ENCODE peak calls at places on chromosomes 2 and 18, in seven cellular contexts. One of them, this sample, is unnamed. For H3K4me1 and H3K9me3, the result is how much of the 10 kb centered on the place peaks cover.

GRCh38 chr2:237538901-237539300 is 27.5 kb upstream of the PRLH start:
- DNase-seq in endothelial cell of umbilical vein: no peak
- DNase-seq in K562: no peak
- DNase-seq in IMR-90: no peak
- DNase-seq in transverse colon: no peak
- DNase-seq in A549: no peak
- DNase-seq in body of pancreas: no peak
- DNase-seq in this sample: no peak

GRCh38 chr2:240811346-240812300 is 8.4 kb downstream of the KIF1A start:
- DNase-seq in endothelial cell of umbilical vein: no peak
- DNase-seq in K562: no peak
- DNase-seq in IMR-90: no peak
- DNase-seq in transverse colon: peak
- DNase-seq in A549: no peak
- DNase-seq in body of pancreas: no peak
- DNase-seq in this sample: peak

GRCh38 chr2:195575879-195576391 is 81.1 kb upstream of the SLC39A10 start:
- DNase-seq in endothelial cell of umbilical vein: peak
- DNase-seq in K562: no peak
- DNase-seq in IMR-90: peak
- DNase-seq in transverse colon: peak
- DNase-seq in A549: peak
- DNase-seq in body of pancreas: no peak
- DNase-seq in this sample: no peak

GRCh38 chr2:86037141-86037794 is 68.4 kb downstream of the POLR1A start:
- DNase-seq in endothelial cell of umbilical vein: peak
- DNase-seq in K562: no peak
- DNase-seq in IMR-90: peak
- DNase-seq in transverse colon: peak
- DNase-seq in A549: no peak
- DNase-seq in body of pancreas: peak
- DNase-seq in this sample: peak

GRCh38 chr2:154449951-154450658 is 248.4 kb upstream of the KCNJ3 start:
- DNase-seq in endothelial cell of umbilical vein: no peak
- DNase-seq in K562: no peak
- DNase-seq in IMR-90: no peak
- DNase-seq in transverse colon: no peak
- DNase-seq in A549: peak
- DNase-seq in body of pancreas: no peak
- DNase-seq in this sample: no peak

GRCh38 chr2:181457741-181458425 is 697 bp downstream of the ITGA4 start:
- DNase-seq in endothelial cell of umbilical vein: peak
- DNase-seq in K562: no peak
- DNase-seq in IMR-90: peak
- DNase-seq in transverse colon: peak
- DNase-seq in A549: no peak
- DNase-seq in body of pancreas: peak
- DNase-seq in this sample: peak

GRCh38 chr18:31241900-31242409 is 76.0 kb upstream of the DSG1 start:
- DNase-seq in endothelial cell of umbilical vein: no peak
- DNase-seq in K562: peak
- DNase-seq in IMR-90: peak
- DNase-seq in transverse colon: peak
- DNase-seq in A549: peak
- DNase-seq in body of pancreas: peak
- DNase-seq in this sample: no peak

GRCh38 chr2:170892391-170892951 is 36.6 kb upstream of the GORASP2 start:
- DNase-seq in endothelial cell of umbilical vein: no peak
- DNase-seq in K562: no peak
- DNase-seq in IMR-90: no peak
- DNase-seq in transverse colon: no peak
- DNase-seq in A549: no peak
- DNase-seq in body of pancreas: no peak
- DNase-seq in this sample: no peak

GRCh38 chr2:210477496-210477895 is 937 bp upstream of the LANCL1 start:
- DNase-seq in endothelial cell of umbilical vein: no peak
- DNase-seq in K562: peak
- DNase-seq in IMR-90: peak
- DNase-seq in transverse colon: no peak
- DNase-seq in A549: peak
- DNase-seq in body of pancreas: no peak
- DNase-seq in this sample: peak

GRCh38 chr2:132550945-132551344 is 119.1 kb downstream of the LYPD1 start:
- DNase-seq in endothelial cell of umbilical vein: no peak
- DNase-seq in K562: no peak
- DNase-seq in IMR-90: no peak
- DNase-seq in transverse colon: no peak
- DNase-seq in A549: no peak
- DNase-seq in body of pancreas: no peak
- DNase-seq in this sample: no peak

GRCh38 chr18:28075501-28075900 is 101.4 kb downstream of the CDH2 start:
- DNase-seq in endothelial cell of umbilical vein: no peak
- DNase-seq in K562: no peak
- DNase-seq in IMR-90: no peak
- DNase-seq in transverse colon: no peak
- DNase-seq in A549: peak
- DNase-seq in body of pancreas: no peak
- DNase-seq in this sample: no peak

GRCh38 chr18:1779587-1779986 is 791.7 kb downstream of the METTL4 start:
- DNase-seq in endothelial cell of umbilical vein: no peak
- DNase-seq in K562: no peak
- DNase-seq in IMR-90: no peak
- DNase-seq in transverse colon: no peak
- DNase-seq in A549: no peak
- DNase-seq in body of pancreas: no peak
- DNase-seq in this sample: no peak

GRCh38 chr2:220104871-220105351 is 477.5 kb downstream of the SLC4A3 start:
- DNase-seq in endothelial cell of umbilical vein: no peak
- DNase-seq in K562: no peak
- DNase-seq in IMR-90: peak
- DNase-seq in transverse colon: no peak
- DNase-seq in A549: peak
- DNase-seq in body of pancreas: no peak
- DNase-seq in this sample: no peak

GRCh38 chr18:9658111-9658641 is 43.8 kb upstream of the PPP4R1 start:
- DNase-seq in endothelial cell of umbilical vein: no peak
- DNase-seq in K562: no peak
- DNase-seq in IMR-90: no peak
- DNase-seq in transverse colon: no peak
- DNase-seq in A549: no peak
- DNase-seq in body of pancreas: no peak
- DNase-seq in this sample: no peak

GRCh38 chr2:18077724-18078123 is 199.3 kb downstream of the KCNS3 start:
- DNase-seq in endothelial cell of umbilical vein: no peak
- DNase-seq in K562: no peak
- DNase-seq in IMR-90: peak
- DNase-seq in transverse colon: no peak
- DNase-seq in A549: no peak
- DNase-seq in body of pancreas: no peak
- DNase-seq in this sample: no peak

GRCh38 chr2:11930211-11930761 is 183.9 kb downstream of the LPIN1 start:
- DNase-seq in endothelial cell of umbilical vein: peak
- DNase-seq in K562: no peak
- DNase-seq in IMR-90: no peak
- DNase-seq in transverse colon: peak
- DNase-seq in A549: no peak
- DNase-seq in body of pancreas: no peak
- DNase-seq in this sample: no peak

GRCh38 chr18:28175047-28175929 is 1.6 kb downstream of the CDH2 start:
- DNase-seq in endothelial cell of umbilical vein: peak
- DNase-seq in K562: no peak
- DNase-seq in IMR-90: peak
- DNase-seq in transverse colon: no peak
- DNase-seq in A549: peak
- DNase-seq in body of pancreas: no peak
- DNase-seq in this sample: no peak

GRCh38 chr18:50666536-50666935 is 106.6 kb downstream of the MAPK4 start:
- DNase-seq in endothelial cell of umbilical vein: no peak
- DNase-seq in K562: no peak
- DNase-seq in IMR-90: no peak
- DNase-seq in transverse colon: no peak
- DNase-seq in A549: no peak
- DNase-seq in body of pancreas: no peak
- DNase-seq in this sample: no peak

GRCh38 chr2:19580264-19580663 is 221.8 kb upstream of the OSR1 start:
- DNase-seq in endothelial cell of umbilical vein: no peak
- DNase-seq in K562: no peak
- DNase-seq in IMR-90: no peak
- DNase-seq in transverse colon: no peak
- DNase-seq in A549: no peak
- DNase-seq in body of pancreas: no peak
- DNase-seq in this sample: no peak

GRCh38 chr2:219297766-219298456 is 11.3 kb downstream of the PTPRN start:
- DNase-seq in endothelial cell of umbilical vein: no peak
- DNase-seq in K562: no peak
- DNase-seq in IMR-90: no peak
- DNase-seq in transverse colon: no peak
- DNase-seq in A549: no peak
- DNase-seq in body of pancreas: no peak
- DNase-seq in this sample: no peak

GRCh38 chr2:99154643-99155536 is at the start of the genes LIPT1 and TSGA10:
- DNase-seq in endothelial cell of umbilical vein: peak
- DNase-seq in K562: peak
- DNase-seq in IMR-90: peak
- DNase-seq in transverse colon: peak
- DNase-seq in A549: peak
- DNase-seq in body of pancreas: peak
- DNase-seq in this sample: peak
- TF ChIP-seq POLR2A in endothelial cell of umbilical vein: peak
- TF ChIP-seq POLR2A in K562: peak
- TF ChIP-seq POLR2A in IMR-90: peak
- TF ChIP-seq POLR2A in transverse colon: peak
- TF ChIP-seq POLR2A in A549: peak
- TF ChIP-seq POLR2A in body of pancreas: peak
- TF ChIP-seq POLR2A in this sample: peak

GRCh38 chr2:239277401-239278085 is 123.3 kb downstream of the HDAC4 start:
- DNase-seq in endothelial cell of umbilical vein: no peak
- DNase-seq in K562: no peak
- DNase-seq in IMR-90: no peak
- DNase-seq in transverse colon: peak
- DNase-seq in A549: no peak
- DNase-seq in body of pancreas: no peak
- DNase-seq in this sample: peak
- H3K4me1 ChIP-seq in endothelial cell of umbilical vein: under half
- H3K4me1 ChIP-seq in K562: half or more
- H3K4me1 ChIP-seq in IMR-90: half or more
- H3K4me1 ChIP-seq in transverse colon: half or more
- H3K4me1 ChIP-seq in A549: half or more
- H3K4me1 ChIP-seq in body of pancreas: under half
- H3K4me1 ChIP-seq in this sample: under half

GRCh38 chr2:124045906-124046305 is 20.8 kb downstream of the CNTNAP5 start:
- DNase-seq in endothelial cell of umbilical vein: no peak
- DNase-seq in K562: no peak
- DNase-seq in IMR-90: no peak
- DNase-seq in transverse colon: no peak
- DNase-seq in A549: no peak
- DNase-seq in body of pancreas: no peak
- DNase-seq in this sample: no peak

GRCh38 chr2:124046332-124046731 is 21.2 kb downstream of the CNTNAP5 start:
- DNase-seq in endothelial cell of umbilical vein: no peak
- DNase-seq in K562: no peak
- DNase-seq in IMR-90: no peak
- DNase-seq in transverse colon: no peak
- DNase-seq in A549: no peak
- DNase-seq in body of pancreas: no peak
- DNase-seq in this sample: no peak

GRCh38 chr2:124048664-124049063 is 23.6 kb downstream of the CNTNAP5 start:
- DNase-seq in endothelial cell of umbilical vein: no peak
- DNase-seq in K562: no peak
- DNase-seq in IMR-90: no peak
- DNase-seq in transverse colon: no peak
- DNase-seq in A549: no peak
- DNase-seq in body of pancreas: no peak
- DNase-seq in this sample: no peak

GRCh38 chr2:124049136-124049535 is 24.0 kb downstream of the CNTNAP5 start:
- DNase-seq in endothelial cell of umbilical vein: no peak
- DNase-seq in K562: no peak
- DNase-seq in IMR-90: no peak
- DNase-seq in transverse colon: no peak
- DNase-seq in A549: no peak
- DNase-seq in body of pancreas: no peak
- DNase-seq in this sample: no peak

GRCh38 chr2:124048102-124048501 is 23.0 kb downstream of the CNTNAP5 start:
- DNase-seq in endothelial cell of umbilical vein: no peak
- DNase-seq in K562: no peak
- DNase-seq in IMR-90: no peak
- DNase-seq in transverse colon: no peak
- DNase-seq in A549: no peak
- DNase-seq in body of pancreas: no peak
- DNase-seq in this sample: no peak
- H3K9me3 ChIP-seq in endothelial cell of umbilical vein: under half
- H3K9me3 ChIP-seq in K562: under half
- H3K9me3 ChIP-seq in IMR-90: under half
- H3K9me3 ChIP-seq in transverse colon: under half
- H3K9me3 ChIP-seq in A549: under half
- H3K9me3 ChIP-seq in body of pancreas: under half
- H3K9me3 ChIP-seq in this sample: under half

GRCh38 chr2:149534674-149535073 is 52.9 kb downstream of the MMADHC start:
- DNase-seq in endothelial cell of umbilical vein: no peak
- DNase-seq in K562: no peak
- DNase-seq in IMR-90: no peak
- DNase-seq in transverse colon: no peak
- DNase-seq in A549: no peak
- DNase-seq in body of pancreas: no peak
- DNase-seq in this sample: no peak

GRCh38 chr2:149537098-149537726 is 50.4 kb downstream of the MMADHC start:
- DNase-seq in endothelial cell of umbilical vein: no peak
- DNase-seq in K562: no peak
- DNase-seq in IMR-90: no peak
- DNase-seq in transverse colon: no peak
- DNase-seq in A549: no peak
- DNase-seq in body of pancreas: no peak
- DNase-seq in this sample: no peak

GRCh38 chr2:149540138-149540537 is 47.4 kb downstream of the MMADHC start:
- DNase-seq in endothelial cell of umbilical vein: no peak
- DNase-seq in K562: no peak
- DNase-seq in IMR-90: no peak
- DNase-seq in transverse colon: no peak
- DNase-seq in A549: no peak
- DNase-seq in body of pancreas: no peak
- DNase-seq in this sample: no peak

GRCh38 chr2:149536649-149537048 is 50.9 kb downstream of the MMADHC start:
- DNase-seq in endothelial cell of umbilical vein: no peak
- DNase-seq in K562: no peak
- DNase-seq in IMR-90: no peak
- DNase-seq in transverse colon: no peak
- DNase-seq in A549: no peak
- DNase-seq in body of pancreas: no peak
- DNase-seq in this sample: no peak

GRCh38 chr2:149538138-149538833 is 49.3 kb downstream of the MMADHC start:
- DNase-seq in endothelial cell of umbilical vein: no peak
- DNase-seq in K562: no peak
- DNase-seq in IMR-90: no peak
- DNase-seq in transverse colon: no peak
- DNase-seq in A549: no peak
- DNase-seq in body of pancreas: no peak
- DNase-seq in this sample: no peak
- TF ChIP-seq POLR2A in endothelial cell of umbilical vein: no peak
- TF ChIP-seq POLR2A in K562: no peak
- TF ChIP-seq POLR2A in IMR-90: no peak
- TF ChIP-seq POLR2A in transverse colon: no peak
- TF ChIP-seq POLR2A in A549: no peak
- TF ChIP-seq POLR2A in body of pancreas: no peak
- TF ChIP-seq POLR2A in this sample: no peak

This sample was measured in uterus.